ENCODE peak calls at places on chromosomes 7 and 10, in four cellular contexts. W, N, K and P are unnamed samples.

GRCh38 chr7:158054611-158055010 is 533.0 kb downstream of the PTPRN2 start:
- DNase-seq in N (no peak), K (no peak), W (no peak), P (no peak)

GRCh38 chr7:38186593-38187314 is 8.7 kb downstream of the STARD3NL start:
- DNase-seq in W (peak), K (peak), N (no peak), P (peak)

GRCh38 chr7:141675431-141676210 is 26.3 kb downstream of the DENND11 start:
- DNase-seq in N (no peak), W (no peak), K (no peak), P (no peak)

GRCh38 chr7:137169282-137169698 is 174.2 kb downstream of the PTN start:
- DNase-seq in N (peak), W (peak), K (peak), P (peak)

GRCh38 chr10:478471-479245 is 210.8 kb downstream of the DIP2C start:
- DNase-seq in N (no peak), K (no peak), W (no peak), P (no peak)

GRCh38 chr10:74337330-74338016 is 186.5 kb downstream of the ADK start:
- DNase-seq in W (no peak), N (no peak), K (no peak), P (no peak)

GRCh38 chr7:96152706-96153105 is 169.2 kb downstream of the SLC25A13 start:
- DNase-seq in K (no peak), N (no peak), W (no peak), P (no peak)

GRCh38 chr7:157426463-157427301 is 89.9 kb downstream of the DNAJB6 start:
- DNase-seq in W (no peak), N (no peak), K (no peak), P (no peak)

GRCh38 chr7:64947252-64948000 is 43.4 kb downstream of the ZNF117 start:
- DNase-seq in N (no peak), K (no peak), W (no peak), P (no peak)

GRCh38 chr7:115477193-115477651 is 553.3 kb downstream of the TFEC start:
- DNase-seq in W (peak), N (peak), K (no peak), P (peak)

GRCh38 chr7:121547341-121548092 is 151.4 kb upstream of the FAM3C start:
- DNase-seq in N (no peak), K (peak), W (peak), P (peak)

GRCh38 chr10:30804478-30805055 is 175.0 kb upstream of the LYZL2 start:
- DNase-seq in N (peak), K (no peak), W (peak), P (no peak)

GRCh38 chr10:122577311-122577885 is 16.8 kb downstream of the DMBT1 start:
- DNase-seq in K (no peak), N (no peak), W (no peak), P (no peak)

GRCh38 chr7:133310232-133310852 is 57.5 kb downstream of the EXOC4 start:
- DNase-seq in N (no peak), K (peak), W (peak), P (peak)

GRCh38 chr10:12645449-12645848 is 296.1 kb downstream of the CAMK1D start:
- DNase-seq in K (no peak), N (no peak), W (no peak), P (no peak)

GRCh38 chr10:69679736-69680135 is 49.7 kb downstream of the FAM241B start:
- DNase-seq in W (no peak), N (no peak), K (no peak), P (no peak)

GRCh38 chr10:97648557-97649404 is 8.3 kb downstream of the PI4K2A start:
- DNase-seq in W (peak), K (peak), N (no peak), P (peak)

GRCh38 chr7:121924273-121925184 is 51.6 kb downstream of the PTPRZ1 start:
- DNase-seq in N (no peak), K (no peak), W (no peak), P (no peak)

GRCh38 chr10:63757067-63757466 is 235.9 kb downstream of the REEP3 start:
- DNase-seq in K (peak), N (no peak), W (no peak), P (no peak)

GRCh38 chr7:139889186-139889871 is 60.3 kb downstream of the TBXAS1 start:
- DNase-seq in N (no peak), W (no peak), K (peak), P (no peak)

GRCh38 chr10:45302573-45302972 is 12.8 kb downstream of the OR13A1 start:
- DNase-seq in W (no peak), N (no peak), K (peak), P (no peak)

GRCh38 chr10:11516419-11516721 is 95.1 kb downstream of the USP6NL start:
- DNase-seq in K (no peak), N (no peak), W (no peak), P (no peak)

GRCh38 chr10:18659784-18660561 is 742 bp downstream of the ARL5B start:
- DNase-seq in W (peak), K (peak), N (peak), P (peak)

GRCh38 chr10:44300666-44301649 is 83.9 kb downstream of the CXCL12 start:
- DNase-seq in K (peak), W (peak), N (no peak), P (peak)

GRCh38 chr10:72729528-72729927 is 37.6 kb downstream of the MCU start:
- DNase-seq in W (no peak), K (peak), N (no peak), P (no peak)

GRCh38 chr10:106278385-106278784 is 886.1 kb downstream of the SORCS1 start:
- DNase-seq in N (no peak), K (peak), W (no peak), P (peak)

GRCh38 chr10:78889536-78890063 is 179.2 kb upstream of the ZMIZ1 start:
- DNase-seq in N (no peak), K (no peak), W (no peak), P (no peak)

GRCh38 chr10:103716206-103717160 is 138.9 kb downstream of the SH3PXD2A start:
- DNase-seq in W (no peak), N (no peak), K (no peak), P (peak)

GRCh38 chr10:129602938-129603520 is 136.0 kb downstream of the MGMT start:
- DNase-seq in W (no peak), K (no peak), N (no peak), P (no peak)

GRCh38 chr10:112559328-112559727 is 112.3 kb downstream of the VTI1A start:
- DNase-seq in W (no peak), K (no peak), N (no peak), P (no peak)

GRCh38 chr10:93123766-93124165 is 50.1 kb downstream of the CYP26A1 start:
- DNase-seq in K (no peak), N (no peak), W (no peak), P (no peak)

GRCh38 chr10:93124580-93125318 is 51.1 kb downstream of the CYP26A1 start:
- DNase-seq in W (no peak), N (peak), K (no peak), P (no peak)

GRCh38 chr10:93131956-93132355 is 58.3 kb downstream of the CYP26A1 start:
- DNase-seq in W (peak), K (no peak), N (peak), P (no peak)

GRCh38 chr10:93121311-93121710 is 47.6 kb downstream of the CYP26A1 start:
- DNase-seq in W (no peak), K (no peak), N (no peak), P (no peak)

GRCh38 chr10:93126484-93127052 is 52.9 kb downstream of the CYP26A1 start:
- DNase-seq in W (no peak), N (no peak), K (peak), P (no peak)
- TF ChIP-seq CTCF in W (peak), N (peak), K (peak), P (peak)

DNA sequence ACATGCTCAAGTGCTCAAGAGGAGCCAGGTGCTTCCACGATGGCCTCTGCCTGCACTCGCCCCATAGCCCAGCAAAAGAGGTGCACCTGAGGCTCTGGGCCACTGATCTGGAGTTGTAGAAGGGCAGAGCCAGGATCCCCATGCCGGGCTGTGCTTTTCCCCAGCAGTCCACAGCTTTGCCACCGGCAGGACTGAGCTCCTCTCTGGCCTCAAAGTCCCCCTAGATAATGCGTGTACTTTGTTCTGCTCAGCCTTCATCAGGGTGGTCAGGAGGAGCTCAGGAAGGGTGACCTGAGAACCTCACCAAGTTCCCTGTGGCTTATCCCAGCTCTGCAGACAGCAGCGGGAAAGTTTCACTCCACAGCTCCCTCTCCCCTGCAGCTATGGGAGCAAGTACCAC is 28.0 kb upstream of the UNC5B start:
- DNase-seq in W (no peak), N (no peak), K (no peak), P (no peak)
- TF ChIP-seq CTCF in W (no peak), N (no peak), K (no peak), P (no peak)

GRCh38 chr7:124263232-124263827 is 230.5 kb upstream of the TMEM229A start:
- DNase-seq in K (peak), W (peak), N (no peak), P (peak)

GRCh38 chr7:124257638-124258308 is 224.9 kb upstream of the TMEM229A start:
- DNase-seq in N (no peak), K (no peak), W (no peak), P (no peak)

GRCh38 chr7:124267154-124267553 is 234.3 kb upstream of the TMEM229A start:
- DNase-seq in K (no peak), W (no peak), N (no peak), P (no peak)

GRCh38 chr7:124261710-124262109 is 228.8 kb upstream of the TMEM229A start:
- DNase-seq in N (no peak), W (no peak), K (no peak), P (no peak)
- TF ChIP-seq CTCF in N (no peak), W (no peak), K (no peak), P (no peak)

DNA sequence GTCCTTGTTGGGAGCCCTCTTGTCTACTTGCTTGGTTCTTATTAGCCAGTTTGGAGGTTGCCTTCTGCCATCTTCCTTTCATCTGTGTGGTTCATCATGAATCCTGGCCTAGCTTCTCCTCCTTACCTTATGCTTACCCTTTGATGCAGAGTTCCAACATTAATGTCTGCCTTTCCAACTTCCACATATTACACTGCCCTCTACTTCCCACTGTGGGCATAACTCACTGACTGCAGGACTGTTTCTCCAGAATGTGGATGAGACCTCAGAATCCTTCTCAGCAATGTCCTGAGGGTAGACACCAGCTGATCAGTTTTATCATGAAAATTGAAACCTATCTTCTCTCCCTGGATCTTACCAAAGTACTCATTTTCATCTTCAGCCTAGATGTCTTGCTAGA is 491.0 kb downstream of the LRMDA start:
- DNase-seq in W (no peak), K (peak), N (no peak), P (peak)
- TF ChIP-seq CTCF in W (peak), K (peak), N (no peak), P (peak)

GRCh38 chr10:132536964-132537712 is 449 bp upstream of the INPP5A start:
- DNase-seq in N (peak), K (peak), W (peak), P (peak)
- TF ChIP-seq CTCF in N (no peak), K (no peak), W (peak), P (no peak)

DNA sequence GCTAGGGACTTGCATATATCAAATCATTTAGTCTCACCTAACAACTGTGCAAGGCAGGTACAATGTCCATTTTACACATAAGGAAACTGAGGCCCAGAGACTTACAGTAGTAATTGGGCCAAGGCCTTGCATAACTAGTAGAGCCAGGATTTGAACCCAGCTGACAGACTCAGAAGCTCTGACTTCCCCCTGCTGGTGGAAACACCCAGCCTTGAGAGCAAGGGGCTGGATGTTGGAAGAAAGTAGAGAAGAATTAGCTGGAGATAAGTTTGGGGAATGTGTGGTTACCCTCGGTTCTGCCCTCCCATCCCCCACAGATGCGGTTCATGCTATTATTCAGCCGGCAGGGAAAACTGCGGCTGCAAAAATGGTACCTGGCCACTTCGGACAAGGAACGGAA is 2.0 kb downstream of the AP1S1 start:
- DNase-seq in K (peak), W (no peak), N (no peak), P (peak)
- TF ChIP-seq CTCF in K (peak), W (peak), N (no peak), P (peak)

GRCh38 chr7:128398841-128399135 is 11.0 kb downstream of the IMPDH1 start:
- DNase-seq in K (no peak), W (no peak), N (no peak), P (no peak)
- TF ChIP-seq CTCF in K (no peak), W (no peak), N (no peak), P (no peak)

GRCh38 chr7:51224811-51225581 is 91.6 kb downstream of the COBL start:
- DNase-seq in W (no peak), N (peak), K (no peak), P (no peak)
- TF ChIP-seq CTCF in W (no peak), N (peak), K (peak), P (no peak)